ENCODE peak calls at places on chromosomes 6 and 20, in eight cellular contexts. One of them, this sample, is unnamed.

GRCh38 chr20:54539521-54540046 is 64.2 kb downstream of the DOK5 start:
- DNase-seq in NCI-H1436: no peak
- DNase-seq in NCI-H345: no peak
- DNase-seq in HEK293T: no peak
- DNase-seq in astrocyte of the spinal cord: no peak
- DNase-seq in GM12878: no peak
- DNase-seq in T1000: no peak
- DNase-seq in activated naive CD4-positive, alpha-beta T cell treated with Interleukin-2 at 50 U/mL for 16 hours: no peak
- DNase-seq in this sample: no peak

GRCh38 chr6:119322715-119323350 is 26.7 kb downstream of the MAN1A1 start:
- DNase-seq in NCI-H345: no peak
- DNase-seq in NCI-H1436: no peak
- DNase-seq in GM12878: no peak
- DNase-seq in HEK293T: no peak
- DNase-seq in activated naive CD4-positive, alpha-beta T cell treated with Interleukin-2 at 50 U/mL for 16 hours: no peak
- DNase-seq in T1000: no peak
- DNase-seq in astrocyte of the spinal cord: no peak
- DNase-seq in this sample: no peak

GRCh38 chr6:143125896-143126573 is 65.3 kb downstream of the AIG1 start:
- DNase-seq in T1000: peak
- DNase-seq in NCI-H345: no peak
- DNase-seq in HEK293T: peak
- DNase-seq in activated naive CD4-positive, alpha-beta T cell treated with Interleukin-2 at 50 U/mL for 16 hours: no peak
- DNase-seq in NCI-H1436: no peak
- DNase-seq in GM12878: no peak
- DNase-seq in astrocyte of the spinal cord: peak
- DNase-seq in this sample: no peak

GRCh38 chr6:13615802-13616140 is 636 bp downstream of the NOL7 start:
- DNase-seq in NCI-H345: no peak
- DNase-seq in HEK293T: peak
- DNase-seq in GM12878: no peak
- DNase-seq in NCI-H1436: peak
- DNase-seq in activated naive CD4-positive, alpha-beta T cell treated with Interleukin-2 at 50 U/mL for 16 hours: peak
- DNase-seq in astrocyte of the spinal cord: no peak
- DNase-seq in T1000: no peak
- DNase-seq in this sample: peak

GRCh38 chr6:2235782-2236495 is 9.5 kb downstream of the GMDS start:
- DNase-seq in NCI-H345: no peak
- DNase-seq in activated naive CD4-positive, alpha-beta T cell treated with Interleukin-2 at 50 U/mL for 16 hours: no peak
- DNase-seq in HEK293T: no peak
- DNase-seq in GM12878: no peak
- DNase-seq in T1000: no peak
- DNase-seq in astrocyte of the spinal cord: no peak
- DNase-seq in NCI-H1436: no peak
- DNase-seq in this sample: no peak

GRCh38 chr6:52162940-52163908 is 23.0 kb upstream of the IL17A start:
- DNase-seq in NCI-H1436: peak
- DNase-seq in T1000: no peak
- DNase-seq in HEK293T: peak
- DNase-seq in NCI-H345: peak
- DNase-seq in activated naive CD4-positive, alpha-beta T cell treated with Interleukin-2 at 50 U/mL for 16 hours: no peak
- DNase-seq in GM12878: no peak
- DNase-seq in astrocyte of the spinal cord: peak
- DNase-seq in this sample: no peak

GRCh38 chr6:15017251-15017650 is 228.6 kb upstream of the JARID2 start:
- DNase-seq in GM12878: no peak
- DNase-seq in HEK293T: peak
- DNase-seq in NCI-H345: no peak
- DNase-seq in T1000: no peak
- DNase-seq in NCI-H1436: no peak
- DNase-seq in activated naive CD4-positive, alpha-beta T cell treated with Interleukin-2 at 50 U/mL for 16 hours: no peak
- DNase-seq in astrocyte of the spinal cord: peak
- DNase-seq in this sample: peak

GRCh38 chr6:11315743-11316437 is 83.4 kb upstream of the NEDD9 start:
- DNase-seq in astrocyte of the spinal cord: peak
- DNase-seq in HEK293T: no peak
- DNase-seq in NCI-H345: no peak
- DNase-seq in activated naive CD4-positive, alpha-beta T cell treated with Interleukin-2 at 50 U/mL for 16 hours: no peak
- DNase-seq in NCI-H1436: no peak
- DNase-seq in GM12878: no peak
- DNase-seq in T1000: peak
- DNase-seq in this sample: no peak

GRCh38 chr20:44017905-44018683 is 103.4 kb downstream of the TOX2 start:
- DNase-seq in T1000: peak
- DNase-seq in astrocyte of the spinal cord: peak
- DNase-seq in NCI-H345: peak
- DNase-seq in GM12878: no peak
- DNase-seq in NCI-H1436: peak
- DNase-seq in activated naive CD4-positive, alpha-beta T cell treated with Interleukin-2 at 50 U/mL for 16 hours: no peak
- DNase-seq in HEK293T: peak
- DNase-seq in this sample: no peak

GRCh38 chr6:128807577-128807976 is 75.4 kb upstream of the LAMA2 start:
- DNase-seq in T1000: no peak
- DNase-seq in astrocyte of the spinal cord: peak
- DNase-seq in HEK293T: peak
- DNase-seq in activated naive CD4-positive, alpha-beta T cell treated with Interleukin-2 at 50 U/mL for 16 hours: no peak
- DNase-seq in NCI-H1436: no peak
- DNase-seq in NCI-H345: no peak
- DNase-seq in GM12878: no peak
- DNase-seq in this sample: no peak

GRCh38 chr6:12490904-12491571 is 200.9 kb downstream of the EDN1 start:
- DNase-seq in NCI-H1436: no peak
- DNase-seq in activated naive CD4-positive, alpha-beta T cell treated with Interleukin-2 at 50 U/mL for 16 hours: no peak
- DNase-seq in T1000: no peak
- DNase-seq in HEK293T: no peak
- DNase-seq in GM12878: no peak
- DNase-seq in astrocyte of the spinal cord: peak
- DNase-seq in NCI-H345: no peak
- DNase-seq in this sample: no peak

GRCh38 chr6:105892577-105893262 is 193.4 kb upstream of the PRDM1 start:
- DNase-seq in HEK293T: no peak
- DNase-seq in NCI-H345: no peak
- DNase-seq in T1000: no peak
- DNase-seq in GM12878: peak
- DNase-seq in activated naive CD4-positive, alpha-beta T cell treated with Interleukin-2 at 50 U/mL for 16 hours: no peak
- DNase-seq in astrocyte of the spinal cord: no peak
- DNase-seq in NCI-H1436: no peak
- DNase-seq in this sample: no peak

GRCh38 chr6:152135755-152136448 is 328.4 kb downstream of the ESR1 start:
- DNase-seq in HEK293T: no peak
- DNase-seq in T1000: no peak
- DNase-seq in astrocyte of the spinal cord: no peak
- DNase-seq in NCI-H345: peak
- DNase-seq in GM12878: no peak
- DNase-seq in NCI-H1436: no peak
- DNase-seq in activated naive CD4-positive, alpha-beta T cell treated with Interleukin-2 at 50 U/mL for 16 hours: no peak
- DNase-seq in this sample: no peak

GRCh38 chr6:74607934-74608333 is 597.9 kb downstream of the COL12A1 start:
- DNase-seq in T1000: no peak
- DNase-seq in HEK293T: no peak
- DNase-seq in GM12878: no peak
- DNase-seq in NCI-H1436: no peak
- DNase-seq in NCI-H345: no peak
- DNase-seq in astrocyte of the spinal cord: peak
- DNase-seq in activated naive CD4-positive, alpha-beta T cell treated with Interleukin-2 at 50 U/mL for 16 hours: no peak
- DNase-seq in this sample: no peak

GRCh38 chr6:28747631-28748157 is 176.1 kb downstream of the TRIM27 start:
- DNase-seq in HEK293T: peak
- DNase-seq in activated naive CD4-positive, alpha-beta T cell treated with Interleukin-2 at 50 U/mL for 16 hours: no peak
- DNase-seq in T1000: no peak
- DNase-seq in NCI-H1436: no peak
- DNase-seq in NCI-H345: no peak
- DNase-seq in astrocyte of the spinal cord: peak
- DNase-seq in GM12878: no peak
- DNase-seq in this sample: no peak

GRCh38 chr6:112199001-112199403 is 55.4 kb downstream of the LAMA4 start:
- DNase-seq in GM12878: no peak
- DNase-seq in HEK293T: no peak
- DNase-seq in astrocyte of the spinal cord: no peak
- DNase-seq in NCI-H345: no peak
- DNase-seq in T1000: no peak
- DNase-seq in activated naive CD4-positive, alpha-beta T cell treated with Interleukin-2 at 50 U/mL for 16 hours: no peak
- DNase-seq in NCI-H1436: no peak
- DNase-seq in this sample: no peak

GRCh38 chr6:97669191-97669651 is 386.2 kb upstream of the MMS22L start:
- DNase-seq in NCI-H345: peak
- DNase-seq in HEK293T: no peak
- DNase-seq in astrocyte of the spinal cord: peak
- DNase-seq in GM12878: peak
- DNase-seq in activated naive CD4-positive, alpha-beta T cell treated with Interleukin-2 at 50 U/mL for 16 hours: no peak
- DNase-seq in NCI-H1436: no peak
- DNase-seq in T1000: no peak
- DNase-seq in this sample: peak

GRCh38 chr6:10418361-10418861 is 3.5 kb upstream of the TFAP2A start:
- DNase-seq in NCI-H345: no peak
- DNase-seq in T1000: no peak
- DNase-seq in HEK293T: no peak
- DNase-seq in GM12878: no peak
- DNase-seq in astrocyte of the spinal cord: no peak
- DNase-seq in activated naive CD4-positive, alpha-beta T cell treated with Interleukin-2 at 50 U/mL for 16 hours: no peak
- DNase-seq in NCI-H1436: no peak
- DNase-seq in this sample: no peak

GRCh38 chr6:147283460-147283859 is 79.2 kb downstream of the STXBP5 start:
- DNase-seq in T1000: no peak
- DNase-seq in HEK293T: no peak
- DNase-seq in NCI-H345: no peak
- DNase-seq in astrocyte of the spinal cord: peak
- DNase-seq in NCI-H1436: no peak
- DNase-seq in activated naive CD4-positive, alpha-beta T cell treated with Interleukin-2 at 50 U/mL for 16 hours: no peak
- DNase-seq in GM12878: no peak
- DNase-seq in this sample: no peak

GRCh38 chr20:35690265-35690664 is 8.9 kb downstream of the NFS1 start:
- DNase-seq in activated naive CD4-positive, alpha-beta T cell treated with Interleukin-2 at 50 U/mL for 16 hours: no peak
- DNase-seq in GM12878: no peak
- DNase-seq in HEK293T: no peak
- DNase-seq in astrocyte of the spinal cord: no peak
- DNase-seq in T1000: no peak
- DNase-seq in NCI-H345: no peak
- DNase-seq in NCI-H1436: no peak
- DNase-seq in this sample: no peak

GRCh38 chr6:136173519-136174507 is 76.3 kb downstream of the MTFR2 start:
- DNase-seq in T1000: no peak
- DNase-seq in NCI-H1436: no peak
- DNase-seq in astrocyte of the spinal cord: no peak
- DNase-seq in HEK293T: no peak
- DNase-seq in activated naive CD4-positive, alpha-beta T cell treated with Interleukin-2 at 50 U/mL for 16 hours: no peak
- DNase-seq in GM12878: no peak
- DNase-seq in NCI-H345: no peak
- DNase-seq in this sample: peak

GRCh38 chr6:53484409-53485280 is 60.3 kb downstream of the GCLC start:
- DNase-seq in T1000: peak
- DNase-seq in activated naive CD4-positive, alpha-beta T cell treated with Interleukin-2 at 50 U/mL for 16 hours: peak
- DNase-seq in GM12878: no peak
- DNase-seq in HEK293T: peak
- DNase-seq in NCI-H1436: peak
- DNase-seq in astrocyte of the spinal cord: peak
- DNase-seq in NCI-H345: peak
- DNase-seq in this sample: no peak

GRCh38 chr6:35739645-35740517 is 3.0 kb downstream of the ARMC12 start:
- DNase-seq in T1000: no peak
- DNase-seq in HEK293T: no peak
- DNase-seq in activated naive CD4-positive, alpha-beta T cell treated with Interleukin-2 at 50 U/mL for 16 hours: no peak
- DNase-seq in NCI-H1436: no peak
- DNase-seq in GM12878: no peak
- DNase-seq in NCI-H345: no peak
- DNase-seq in astrocyte of the spinal cord: no peak
- DNase-seq in this sample: no peak

GRCh38 chr6:130517444-130517931 is 151.7 kb downstream of the TMEM200A start:
- DNase-seq in NCI-H345: no peak
- DNase-seq in T1000: no peak
- DNase-seq in NCI-H1436: peak
- DNase-seq in HEK293T: no peak
- DNase-seq in activated naive CD4-positive, alpha-beta T cell treated with Interleukin-2 at 50 U/mL for 16 hours: peak
- DNase-seq in GM12878: peak
- DNase-seq in astrocyte of the spinal cord: peak
- DNase-seq in this sample: no peak

GRCh38 chr6:150290429-150290828 is 78.4 kb upstream of the IYD start:
- DNase-seq in HEK293T: no peak
- DNase-seq in GM12878: no peak
- DNase-seq in T1000: no peak
- DNase-seq in astrocyte of the spinal cord: no peak
- DNase-seq in NCI-H345: no peak
- DNase-seq in activated naive CD4-positive, alpha-beta T cell treated with Interleukin-2 at 50 U/mL for 16 hours: no peak
- DNase-seq in NCI-H1436: no peak
- DNase-seq in this sample: no peak

GRCh38 chr6:10891960-10892359 is 5.1 kb downstream of the SYCP2L start:
- DNase-seq in astrocyte of the spinal cord: no peak
- DNase-seq in NCI-H1436: no peak
- DNase-seq in HEK293T: no peak
- DNase-seq in GM12878: no peak
- DNase-seq in activated naive CD4-positive, alpha-beta T cell treated with Interleukin-2 at 50 U/mL for 16 hours: no peak
- DNase-seq in NCI-H345: no peak
- DNase-seq in T1000: no peak
- DNase-seq in this sample: no peak

GRCh38 chr6:167543602-167544506 is 219.0 kb downstream of the TTLL2 start:
- DNase-seq in astrocyte of the spinal cord: peak
- DNase-seq in activated naive CD4-positive, alpha-beta T cell treated with Interleukin-2 at 50 U/mL for 16 hours: no peak
- DNase-seq in T1000: no peak
- DNase-seq in GM12878: no peak
- DNase-seq in HEK293T: no peak
- DNase-seq in NCI-H1436: no peak
- DNase-seq in NCI-H345: no peak
- DNase-seq in this sample: no peak

GRCh38 chr6:131023834-131024504 is 39.1 kb downstream of the EPB41L2 start:
- DNase-seq in NCI-H1436: no peak
- DNase-seq in GM12878: no peak
- DNase-seq in T1000: no peak
- DNase-seq in NCI-H345: no peak
- DNase-seq in activated naive CD4-positive, alpha-beta T cell treated with Interleukin-2 at 50 U/mL for 16 hours: no peak
- DNase-seq in HEK293T: no peak
- DNase-seq in astrocyte of the spinal cord: peak
- DNase-seq in this sample: no peak

GRCh38 chr6:89183294-89183693 is 33.9 kb downstream of the GABRR1 start:
- DNase-seq in GM12878: no peak
- DNase-seq in HEK293T: no peak
- DNase-seq in T1000: no peak
- DNase-seq in NCI-H1436: no peak
- DNase-seq in activated naive CD4-positive, alpha-beta T cell treated with Interleukin-2 at 50 U/mL for 16 hours: no peak
- DNase-seq in astrocyte of the spinal cord: no peak
- DNase-seq in NCI-H345: no peak
- DNase-seq in this sample: no peak

GRCh38 chr20:2610941-2611720 is 41.3 kb upstream of the NOP56 start:
- DNase-seq in GM12878: no peak
- DNase-seq in HEK293T: no peak
- DNase-seq in NCI-H1436: no peak
- DNase-seq in activated naive CD4-positive, alpha-beta T cell treated with Interleukin-2 at 50 U/mL for 16 hours: no peak
- DNase-seq in astrocyte of the spinal cord: no peak
- DNase-seq in T1000: no peak
- DNase-seq in NCI-H345: peak
- DNase-seq in this sample: no peak

GRCh38 chr6:167858086-167858591 is 31.4 kb downstream of the AFDN start:
- DNase-seq in NCI-H1436: no peak
- DNase-seq in HEK293T: no peak
- DNase-seq in astrocyte of the spinal cord: peak
- DNase-seq in NCI-H345: no peak
- DNase-seq in activated naive CD4-positive, alpha-beta T cell treated with Interleukin-2 at 50 U/mL for 16 hours: no peak
- DNase-seq in GM12878: no peak
- DNase-seq in T1000: no peak
- DNase-seq in this sample: no peak

GRCh38 chr6:23272536-23272935 is 703.2 kb downstream of the HDGFL1 start:
- DNase-seq in GM12878: no peak
- DNase-seq in NCI-H345: no peak
- DNase-seq in T1000: no peak
- DNase-seq in HEK293T: no peak
- DNase-seq in astrocyte of the spinal cord: no peak
- DNase-seq in NCI-H1436: no peak
- DNase-seq in activated naive CD4-positive, alpha-beta T cell treated with Interleukin-2 at 50 U/mL for 16 hours: no peak
- DNase-seq in this sample: no peak

GRCh38 chr20:52446421-52447231 is 255.0 kb upstream of the ZFP64 start:
- DNase-seq in HEK293T: no peak
- DNase-seq in activated naive CD4-positive, alpha-beta T cell treated with Interleukin-2 at 50 U/mL for 16 hours: no peak
- DNase-seq in astrocyte of the spinal cord: peak
- DNase-seq in T1000: no peak
- DNase-seq in NCI-H1436: no peak
- DNase-seq in GM12878: no peak
- DNase-seq in NCI-H345: no peak
- DNase-seq in this sample: no peak

GRCh38 chr20:3671986-3672863 is 9.0 kb upstream of the GFRA4 start:
- DNase-seq in activated naive CD4-positive, alpha-beta T cell treated with Interleukin-2 at 50 U/mL for 16 hours: no peak
- DNase-seq in astrocyte of the spinal cord: no peak
- DNase-seq in NCI-H1436: no peak
- DNase-seq in HEK293T: no peak
- DNase-seq in T1000: no peak
- DNase-seq in NCI-H345: no peak
- DNase-seq in GM12878: no peak
- DNase-seq in this sample: no peak

This sample was measured in Right ventricle myocardium superior.